ENCODE peak calls at places on chromosomes 16 and 17, in five cellular contexts. D, B, U, X and O are unnamed samples. For H3K9me3, the result is how much of the 10 kb centered on the place peaks cover.

GRCh38 chr17:76752006-76752405 is 14.1 kb downstream of the MFSD11 start:
- DNase-seq in D (no peak), B (no peak), U (no peak), X (no peak), O (no peak)

GRCh38 chr17:31629696-31630470 is 229.2 kb downstream of the COPRS start:
- DNase-seq in D (no peak), B (no peak), U (no peak), X (no peak), O (no peak)

GRCh38 chr17:21351366-21352065 is 24.6 kb upstream of the KCNJ12 start:
- DNase-seq in D (no peak), B (no peak), U (peak), X (peak), O (no peak)

GRCh38 chr17:29214215-29215146 is 32.2 kb upstream of the CRYBA1 start:
- DNase-seq in D (no peak), B (no peak), U (no peak), X (peak), O (no peak)

GRCh38 chr17:41521574-41522261 is 3.0 kb upstream of the KRT15 start:
- DNase-seq in D (peak), B (no peak), U (no peak), X (peak), O (no peak)

GRCh38 chr17:33497623-33498022 is 204.5 kb upstream of the ASIC2 start:
- DNase-seq in D (no peak), B (no peak), U (no peak), X (no peak), O (no peak)

GRCh38 chr17:81601525-81602120 is 35.3 kb downstream of the NPLOC4 start:
- DNase-seq in D (peak), B (peak), U (peak), X (peak), O (peak)

GRCh38 chr16:23113185-23113584 is 36.1 kb downstream of the USP31 start:
- DNase-seq in D (no peak), B (no peak), U (no peak), X (no peak), O (no peak)

GRCh38 chr16:85607331-85607765 is 5.8 kb upstream of the GSE1 start:
- DNase-seq in D (no peak), B (no peak), U (no peak), X (no peak), O (no peak)

GRCh38 chr16:34078697-34079096 is 619.3 kb downstream of the TP53TG3F start:
- DNase-seq in D (no peak), B (no peak), U (no peak), X (no peak), O (no peak)
- H3K9me3 ChIP-seq in D (under half), B (under half), U (under half), X (half or more), O (under half)

DNA sequence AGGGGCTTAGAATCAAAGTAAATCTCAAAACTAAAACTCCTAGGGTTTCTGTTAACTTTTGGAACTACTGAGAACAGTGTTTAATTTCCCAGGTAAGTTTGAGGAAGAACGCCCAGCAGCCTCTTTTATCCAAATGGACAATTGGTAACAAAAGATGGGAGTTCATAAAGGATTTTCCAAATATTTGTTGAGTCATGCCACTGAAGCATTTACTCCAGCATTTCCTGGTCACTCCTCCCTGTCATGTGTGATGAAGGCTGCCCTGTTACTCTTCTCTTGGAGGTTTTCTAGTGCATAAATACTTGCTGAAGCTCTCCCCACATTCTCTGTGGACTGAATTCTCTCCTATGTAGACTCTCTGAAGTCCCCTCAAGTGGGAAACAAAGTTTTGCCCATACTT is 16.5 kb downstream of the ZNF75A start:
- DNase-seq in D (no peak), B (no peak), U (no peak), X (no peak), O (no peak)
- H3K9me3 ChIP-seq in D (under half), B (under half), U (half or more), X (half or more), O (under half)

GRCh38 chr17:82949361-82949760 is 109.5 kb upstream of the ZNF750 start:
- DNase-seq in D (no peak), B (no peak), U (peak), X (peak), O (no peak)

GRCh38 chr17:82948957-82949356 is 109.1 kb upstream of the ZNF750 start:
- DNase-seq in D (no peak), B (no peak), U (no peak), X (peak), O (no peak)

GRCh38 chr17:82950525-82951102 is 110.8 kb upstream of the ZNF750 start:
- DNase-seq in D (no peak), B (no peak), U (peak), X (peak), O (no peak)

GRCh38 chr17:82949984-82950383 is 110.2 kb upstream of the ZNF750 start:
- DNase-seq in D (no peak), B (no peak), U (peak), X (peak), O (no peak)

GRCh38 chr17:82952019-82952418 is 112.2 kb upstream of the ZNF750 start:
- DNase-seq in D (no peak), B (no peak), U (no peak), X (peak), O (no peak)
- H3K9me3 ChIP-seq in D (under half), B (under half), U (under half), X (under half), O (under half)

DNA sequence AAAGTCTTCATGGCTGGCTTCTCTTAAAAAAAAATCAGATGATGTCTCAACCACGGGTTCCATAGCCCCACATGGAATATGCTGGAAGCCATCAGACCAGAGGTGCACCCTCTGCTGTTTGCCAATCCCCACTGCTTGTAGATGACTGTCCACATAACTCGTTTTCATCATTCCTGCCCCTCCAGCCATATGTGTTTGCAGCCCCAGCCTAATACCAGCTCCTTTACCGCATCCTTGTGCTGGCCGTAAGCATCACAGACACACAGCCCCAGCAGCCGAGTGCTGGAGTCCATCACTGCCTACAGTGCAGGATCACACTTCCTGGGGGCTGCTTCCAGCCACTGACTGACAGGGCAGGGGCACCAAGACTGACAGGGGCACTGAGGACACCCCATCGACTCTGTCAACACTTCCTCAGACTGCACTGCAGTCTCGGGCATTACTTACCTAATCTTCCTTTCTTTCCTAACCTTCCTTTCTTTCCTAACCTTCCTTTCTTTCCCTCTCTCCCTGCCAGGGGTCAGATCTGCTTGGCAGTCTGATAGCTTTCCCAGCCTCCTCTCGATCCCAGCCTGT is 5.0 kb downstream of the RCVRN start:
- DNase-seq in D (no peak), B (no peak), U (no peak), X (no peak), O (no peak)
- H3K9me3 ChIP-seq in D (under half), B (under half), U (under half), X (under half), O (under half)